ENCODE peak calls at places on chromosomes 4 and X, in six cellular contexts. One of them, this sample, is unnamed.

GRCh38 chr4:185128272-185129119 is 14.6 kb upstream of the SLC25A4 start:
- DNase-seq in aorta: peak; percentile 79
- DNase-seq in colonic mucosa: no peak
- DNase-seq in H1: peak; percentile 73
- DNase-seq in effector memory CD4-positive, alpha-beta T cell: no peak
- DNase-seq in HCT116: no peak
- DNase-seq in this sample: no peak

GRCh38 chrX:97685753-97686152 is 802.0 kb downstream of the RPA4 start:
- DNase-seq in colonic mucosa: peak; percentile 23
- DNase-seq in effector memory CD4-positive, alpha-beta T cell: no peak
- DNase-seq in H1: no peak
- DNase-seq in HCT116: peak; percentile 13
- DNase-seq in aorta: no peak
- DNase-seq in this sample: no peak

GRCh38 chr4:186536285-186536684 is 19.1 kb downstream of the MTNR1A start:
- DNase-seq in H1: no peak
- DNase-seq in effector memory CD4-positive, alpha-beta T cell: no peak
- DNase-seq in HCT116: peak; percentile 48
- DNase-seq in colonic mucosa: no peak
- DNase-seq in aorta: no peak
- DNase-seq in this sample: no peak

GRCh38 chr4:26076000-26076587 is 162.1 kb downstream of the SMIM20 start:
- DNase-seq in HCT116: no peak
- DNase-seq in aorta: no peak
- DNase-seq in colonic mucosa: no peak
- DNase-seq in H1: no peak
- DNase-seq in effector memory CD4-positive, alpha-beta T cell: no peak
- DNase-seq in this sample: no peak

GRCh38 chr4:184420881-184421416 is 53.4 kb downstream of the IRF2 start:
- DNase-seq in colonic mucosa: no peak
- DNase-seq in effector memory CD4-positive, alpha-beta T cell: no peak
- DNase-seq in HCT116: no peak
- DNase-seq in aorta: no peak
- DNase-seq in H1: no peak
- DNase-seq in this sample: no peak

GRCh38 chr4:7403001-7403400 is 31.7 kb downstream of the PSAPL1 start:
- DNase-seq in effector memory CD4-positive, alpha-beta T cell: no peak
- DNase-seq in aorta: no peak
- DNase-seq in H1: no peak
- DNase-seq in colonic mucosa: no peak
- DNase-seq in HCT116: no peak
- DNase-seq in this sample: peak; percentile 24

GRCh38 chr4:13548059-13548983 is 4.0 kb upstream of the NKX3-2 start:
- DNase-seq in HCT116: no peak
- DNase-seq in aorta: no peak
- DNase-seq in H1: no peak
- DNase-seq in colonic mucosa: no peak
- DNase-seq in effector memory CD4-positive, alpha-beta T cell: no peak
- DNase-seq in this sample: no peak

GRCh38 chrX:42524374-42524773 is 253.6 kb downstream of the PPP1R2C start:
- DNase-seq in aorta: no peak
- DNase-seq in colonic mucosa: no peak
- DNase-seq in H1: no peak
- DNase-seq in HCT116: peak; percentile 3
- DNase-seq in effector memory CD4-positive, alpha-beta T cell: no peak
- DNase-seq in this sample: peak; percentile 14

GRCh38 chr4:52665592-52665991 is 6.5 kb upstream of the USP46 start:
- DNase-seq in effector memory CD4-positive, alpha-beta T cell: no peak
- DNase-seq in H1: no peak
- DNase-seq in colonic mucosa: no peak
- DNase-seq in HCT116: peak; percentile 44
- DNase-seq in aorta: no peak
- DNase-seq in this sample: no peak

GRCh38 chr4:7792616-7793015 is 147.0 kb downstream of the AFAP1 start:
- DNase-seq in HCT116: no peak
- DNase-seq in aorta: no peak
- DNase-seq in effector memory CD4-positive, alpha-beta T cell: no peak
- DNase-seq in colonic mucosa: no peak
- DNase-seq in H1: no peak
- DNase-seq in this sample: no peak

GRCh38 chr4:75708218-75708691 is 16.1 kb upstream of the USO1 start:
- DNase-seq in aorta: no peak
- DNase-seq in H1: peak; percentile 50
- DNase-seq in HCT116: no peak
- DNase-seq in effector memory CD4-positive, alpha-beta T cell: no peak
- DNase-seq in colonic mucosa: peak; percentile 55
- DNase-seq in this sample: no peak

GRCh38 chrX:53714580-53715335 is 28.2 kb upstream of the HUWE1 start:
- DNase-seq in aorta: no peak
- DNase-seq in H1: no peak
- DNase-seq in colonic mucosa: no peak
- DNase-seq in effector memory CD4-positive, alpha-beta T cell: peak; percentile 43
- DNase-seq in HCT116: peak; percentile 4
- DNase-seq in this sample: peak; percentile 27

GRCh38 chr4:8035371-8035780 is 95.7 kb upstream of the AFAP1 start:
- DNase-seq in HCT116: no peak
- DNase-seq in effector memory CD4-positive, alpha-beta T cell: no peak
- DNase-seq in aorta: no peak
- DNase-seq in colonic mucosa: no peak
- DNase-seq in H1: no peak
- DNase-seq in this sample: no peak

GRCh38 chr4:41362647-41363383 is 106.1 kb downstream of the UCHL1 start:
- DNase-seq in aorta: no peak
- DNase-seq in colonic mucosa: no peak
- DNase-seq in H1: peak; percentile 72
- DNase-seq in HCT116: no peak
- DNase-seq in effector memory CD4-positive, alpha-beta T cell: no peak
- DNase-seq in this sample: no peak

GRCh38 chrX:134803551-134804183 is 145.4 kb upstream of the PLAC1 start:
- DNase-seq in H1: no peak
- DNase-seq in colonic mucosa: no peak
- DNase-seq in effector memory CD4-positive, alpha-beta T cell: no peak
- DNase-seq in aorta: no peak
- DNase-seq in HCT116: no peak
- DNase-seq in this sample: no peak

GRCh38 chr4:81724925-81725329 is 253.2 kb upstream of the RASGEF1B start:
- DNase-seq in H1: no peak
- DNase-seq in colonic mucosa: peak; percentile 24
- DNase-seq in HCT116: no peak
- DNase-seq in aorta: peak; percentile 69
- DNase-seq in effector memory CD4-positive, alpha-beta T cell: peak; percentile 8
- DNase-seq in this sample: peak; percentile 8

GRCh38 chr4:90184560-90184959 is 57.4 kb downstream of the CCSER1 start:
- DNase-seq in colonic mucosa: no peak
- DNase-seq in H1: no peak
- DNase-seq in aorta: no peak
- DNase-seq in HCT116: no peak
- DNase-seq in effector memory CD4-positive, alpha-beta T cell: no peak
- DNase-seq in this sample: no peak

GRCh38 chrX:2707334-2707760 is 16.3 kb downstream of the CD99 start:
- DNase-seq in aorta: peak; percentile 74
- DNase-seq in H1: no peak
- DNase-seq in effector memory CD4-positive, alpha-beta T cell: peak; percentile 38
- DNase-seq in colonic mucosa: peak; percentile 47
- DNase-seq in HCT116: peak; percentile 64
- DNase-seq in this sample: peak; percentile 92

GRCh38 chr4:157079441-157079840 is 3.5 kb downstream of the GLRB start:
- DNase-seq in H1: no peak
- DNase-seq in colonic mucosa: no peak
- DNase-seq in aorta: no peak
- DNase-seq in effector memory CD4-positive, alpha-beta T cell: no peak
- DNase-seq in HCT116: no peak
- DNase-seq in this sample: no peak

GRCh38 chrX:13750204-13750603 is 15.7 kb downstream of the OFD1 start:
- DNase-seq in HCT116: peak; percentile 13
- DNase-seq in H1: no peak
- DNase-seq in aorta: no peak
- DNase-seq in effector memory CD4-positive, alpha-beta T cell: no peak
- DNase-seq in colonic mucosa: no peak
- DNase-seq in this sample: no peak

GRCh38 chr4:87188932-87189331 is 31.5 kb downstream of the KLHL8 start:
- DNase-seq in aorta: no peak
- DNase-seq in H1: no peak
- DNase-seq in colonic mucosa: no peak
- DNase-seq in HCT116: no peak
- DNase-seq in effector memory CD4-positive, alpha-beta T cell: no peak
- DNase-seq in this sample: no peak

GRCh38 chr4:1743551-1743950 is 22.2 kb downstream of the TACC3 start:
- DNase-seq in HCT116: no peak
- DNase-seq in H1: no peak
- DNase-seq in effector memory CD4-positive, alpha-beta T cell: no peak
- DNase-seq in aorta: no peak
- DNase-seq in colonic mucosa: no peak
- DNase-seq in this sample: no peak

GRCh38 chrX:40262641-40263560 is 165.1 kb upstream of the BCOR start:
- DNase-seq in aorta: no peak
- DNase-seq in HCT116: peak; percentile 7
- DNase-seq in effector memory CD4-positive, alpha-beta T cell: no peak
- DNase-seq in H1: no peak
- DNase-seq in colonic mucosa: no peak
- DNase-seq in this sample: no peak

GRCh38 chr4:78565971-78566372 is 14.4 kb downstream of the ANXA3 start:
- DNase-seq in effector memory CD4-positive, alpha-beta T cell: no peak
- DNase-seq in HCT116: peak; percentile 92
- DNase-seq in H1: no peak
- DNase-seq in colonic mucosa: no peak
- DNase-seq in aorta: no peak
- DNase-seq in this sample: peak; percentile 73

GRCh38 chrX:134679644-134680043 is 21.4 kb upstream of the PLAC1 start:
- DNase-seq in HCT116: no peak
- DNase-seq in H1: no peak
- DNase-seq in effector memory CD4-positive, alpha-beta T cell: no peak
- DNase-seq in aorta: no peak
- DNase-seq in colonic mucosa: no peak
- DNase-seq in this sample: no peak

GRCh38 chrX:7390446-7390845 is 242.5 kb upstream of the PUDP start:
- DNase-seq in HCT116: no peak
- DNase-seq in effector memory CD4-positive, alpha-beta T cell: no peak
- DNase-seq in colonic mucosa: no peak
- DNase-seq in aorta: no peak
- DNase-seq in H1: no peak
- DNase-seq in this sample: no peak

GRCh38 chrX:148416931-148417330 is 83.5 kb upstream of the AFF2 start:
- DNase-seq in colonic mucosa: no peak
- DNase-seq in H1: no peak
- DNase-seq in aorta: no peak
- DNase-seq in effector memory CD4-positive, alpha-beta T cell: no peak
- DNase-seq in HCT116: no peak
- DNase-seq in this sample: no peak

GRCh38 chr4:3464911-3465697 is 2.0 kb downstream of the DOK7 start:
- DNase-seq in colonic mucosa: no peak
- DNase-seq in effector memory CD4-positive, alpha-beta T cell: no peak
- DNase-seq in aorta: no peak
- DNase-seq in HCT116: no peak
- DNase-seq in H1: no peak
- DNase-seq in this sample: no peak

GRCh38 chr4:3467601-3468031 is 4.5 kb downstream of the DOK7 start:
- DNase-seq in H1: no peak
- DNase-seq in aorta: no peak
- DNase-seq in colonic mucosa: no peak
- DNase-seq in effector memory CD4-positive, alpha-beta T cell: no peak
- DNase-seq in HCT116: no peak
- DNase-seq in this sample: no peak

GRCh38 chr4:3464349-3464905 is 1.3 kb downstream of the DOK7 start:
- DNase-seq in HCT116: no peak
- DNase-seq in aorta: no peak
- DNase-seq in effector memory CD4-positive, alpha-beta T cell: no peak
- DNase-seq in colonic mucosa: no peak
- DNase-seq in H1: no peak
- DNase-seq in this sample: no peak

GRCh38 chr4:3466691-3467600 is 3.8 kb downstream of the DOK7 start:
- DNase-seq in aorta: no peak
- DNase-seq in H1: no peak
- DNase-seq in colonic mucosa: no peak
- DNase-seq in effector memory CD4-positive, alpha-beta T cell: no peak
- DNase-seq in HCT116: no peak
- DNase-seq in this sample: no peak

GRCh38 chr4:3465698-3466671 is 2.9 kb downstream of the DOK7 start:
- DNase-seq in H1: no peak
- DNase-seq in HCT116: no peak
- DNase-seq in effector memory CD4-positive, alpha-beta T cell: no peak
- DNase-seq in colonic mucosa: no peak
- DNase-seq in aorta: no peak
- DNase-seq in this sample: no peak
- H3K27ac ChIP-seq in H1: no peak overlapping the region
- H3K27ac ChIP-seq in HCT116: no peak overlapping the region
- H3K27ac ChIP-seq in effector memory CD4-positive, alpha-beta T cell: no peak overlapping the region
- H3K27ac ChIP-seq in colonic mucosa: no peak overlapping the region
- H3K27ac ChIP-seq in aorta: no peak overlapping the region
- H3K27ac ChIP-seq in this sample: no peak overlapping the region

DNA sequence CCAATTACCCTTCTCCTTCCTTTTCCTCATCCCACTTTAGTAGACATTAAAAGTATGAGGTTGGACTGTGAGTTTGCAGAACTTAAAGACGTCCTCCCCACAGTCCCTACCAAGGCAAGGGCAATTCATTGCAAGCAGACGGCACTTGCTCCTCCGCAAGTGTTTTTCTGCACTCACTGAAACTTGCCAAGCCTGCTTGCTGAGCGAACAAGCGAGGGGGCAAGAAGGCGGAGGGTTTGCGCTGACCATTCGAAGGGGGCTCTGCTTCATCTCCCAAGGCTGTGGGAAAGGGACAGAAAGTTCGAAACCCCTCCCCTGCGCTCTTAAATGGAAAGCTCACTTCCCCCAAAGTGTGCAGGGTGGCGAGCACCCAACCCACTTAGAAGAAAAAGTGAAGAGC is 1.5 kb downstream of the MID1 start:
- DNase-seq in H1: no peak
- DNase-seq in HCT116: no peak
- DNase-seq in aorta: no peak
- DNase-seq in effector memory CD4-positive, alpha-beta T cell: no peak
- DNase-seq in colonic mucosa: no peak
- DNase-seq in this sample: no peak
- H3K27ac ChIP-seq in H1: no peak overlapping the region
- H3K27ac ChIP-seq in HCT116: peak overlapping the region; percentile 85
- H3K27ac ChIP-seq in aorta: no peak overlapping the region
- H3K27ac ChIP-seq in effector memory CD4-positive, alpha-beta T cell: no peak overlapping the region
- H3K27ac ChIP-seq in colonic mucosa: peak overlapping the region; percentile 76
- H3K27ac ChIP-seq in this sample: peak overlapping the region; percentile 62

DNA sequence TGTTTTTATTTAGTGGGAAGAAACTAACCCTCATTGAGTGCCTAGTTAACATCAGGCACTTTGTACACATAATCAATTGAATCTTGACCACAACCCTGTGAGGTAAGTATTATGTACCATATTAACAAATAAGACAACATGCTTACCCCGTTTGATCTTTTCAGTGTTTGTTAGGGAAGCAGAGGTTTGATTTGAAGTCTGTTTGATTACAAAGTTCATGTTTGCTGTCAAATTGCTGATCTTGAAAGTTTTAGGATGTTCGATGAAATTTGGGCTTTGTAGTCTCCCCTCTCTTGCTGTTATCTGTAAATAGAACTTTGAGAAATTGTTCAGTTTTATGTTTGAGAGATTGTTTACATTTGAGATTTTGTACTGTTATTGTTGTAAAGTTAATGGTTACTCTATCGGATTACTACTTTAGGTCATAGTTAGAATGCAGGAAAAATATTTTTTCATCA is 13.4 kb upstream of the ADH4 start:
- DNase-seq in aorta: no peak
- DNase-seq in effector memory CD4-positive, alpha-beta T cell: no peak
- DNase-seq in HCT116: no peak
- DNase-seq in H1: no peak
- DNase-seq in colonic mucosa: no peak
- DNase-seq in this sample: no peak
- H3K27ac ChIP-seq in aorta: no peak overlapping the region
- H3K27ac ChIP-seq in effector memory CD4-positive, alpha-beta T cell: no peak overlapping the region
- H3K27ac ChIP-seq in HCT116: no peak overlapping the region
- H3K27ac ChIP-seq in H1: no peak overlapping the region
- H3K27ac ChIP-seq in colonic mucosa: no peak overlapping the region
- H3K27ac ChIP-seq in this sample: no peak overlapping the region

GRCh38 chrX:105136786-105137185 is 83.7 kb downstream of the TEX13A start:
- DNase-seq in colonic mucosa: no peak
- DNase-seq in HCT116: no peak
- DNase-seq in effector memory CD4-positive, alpha-beta T cell: no peak
- DNase-seq in aorta: no peak
- DNase-seq in H1: no peak
- DNase-seq in this sample: no peak
- H3K27ac ChIP-seq in colonic mucosa: no peak overlapping the region
- H3K27ac ChIP-seq in HCT116: no peak overlapping the region
- H3K27ac ChIP-seq in effector memory CD4-positive, alpha-beta T cell: no peak overlapping the region
- H3K27ac ChIP-seq in aorta: no peak overlapping the region
- H3K27ac ChIP-seq in H1: no peak overlapping the region
- H3K27ac ChIP-seq in this sample: peak overlapping the region; percentile 37

This sample was measured in epithelial cell of prostate.